ENCODE peak calls at places on chromosome 1, in nine cellular contexts. I is stomach, B is suprapubic skin, Q is sigmoid colon, L is prostate gland, W is GM12878, T is breast epithelium, S is HepG2, Y is transverse colon. C is an unnamed sample.

GRCh38 chr1:93625582-93626327 is 55.9 kb downstream of the BCAR3 start:
- DNase-seq in T (no peak), I (no peak), B (no peak), S (no peak), L (no peak), W (no peak), Y (no peak), Q (peak; percentile 46), C (peak; percentile 99)

GRCh38 chr1:111275079-111275478 is 15.6 kb upstream of the CHIA start:
- DNase-seq in L (no peak), B (peak; percentile 86), T (no peak), Q (peak; percentile 84), S (no peak), I (no peak), W (no peak), Y (peak; percentile 9), C (no peak)

GRCh38 chr1:222310830-222311229 is 237.1 kb downstream of the HHIPL2 start:
- DNase-seq in Y (no peak), I (no peak), W (no peak), T (no peak), L (no peak), B (no peak), Q (no peak), S (no peak), C (no peak)

GRCh38 chr1:229538945-229539344 is 19.6 kb downstream of the ABCB10 start:
- DNase-seq in I (no peak), T (no peak), S (no peak), L (no peak), W (no peak), B (no peak), Q (no peak), Y (no peak), C (no peak)

GRCh38 chr1:29487291-29487690 is 251.0 kb downstream of the PTPRU start:
- DNase-seq in Q (peak; percentile 15), Y (no peak), L (no peak), S (no peak), W (no peak), T (no peak), B (peak; percentile 20), I (no peak), C (no peak)

GRCh38 chr1:19852036-19852435 is 30.2 kb upstream of the OTUD3 start:
- DNase-seq in Y (no peak), T (no peak), L (no peak), W (no peak), Q (no peak), I (no peak), B (no peak), S (no peak), C (no peak)

GRCh38 chr1:32496127-32496526 is 31.3 kb downstream of the ZBTB8B start:
- DNase-seq in Y (no peak), S (no peak), B (no peak), Q (no peak), L (peak; percentile 19), T (no peak), W (no peak), I (no peak), C (peak; percentile 74)

GRCh38 chr1:43549921-43550597 is 19.4 kb downstream of the PTPRF start:
- DNase-seq in B (peak; percentile 89), Y (peak; percentile 92), L (peak; percentile 96), Q (peak; percentile 74), W (no peak), S (no peak), T (peak; percentile 97), I (peak; percentile 95), C (no peak)

GRCh38 chr1:44675186-44675585 is 672 bp downstream of the ARMH1 start:
- DNase-seq in L (no peak), Q (no peak), Y (no peak), B (no peak), I (no peak), W (no peak), T (peak; percentile 25), S (no peak), C (no peak)

GRCh38 chr1:44674113-44675000 is at the start of the genes ARMH1 and TMEM53:
- DNase-seq in T (peak; percentile 99), Q (peak; percentile 100), I (peak; percentile 99), S (peak; percentile 98), Y (peak; percentile 99), B (peak; percentile 99), W (peak; percentile 95), L (peak; percentile 100), C (peak; percentile 99)

GRCh38 chr1:44672956-44673674 is 1.2 kb downstream of the TMEM53 start:
- DNase-seq in Y (no peak), W (no peak), T (peak; percentile 47), B (no peak), L (no peak), S (no peak), I (no peak), Q (no peak), C (no peak)

GRCh38 chr1:44672254-44672955 is 1.9 kb downstream of the TMEM53 start:
- DNase-seq in I (no peak), B (no peak), Q (no peak), L (no peak), S (no peak), T (peak; percentile 49), Y (no peak), W (peak; percentile 71), C (peak; percentile 75)

DNA sequence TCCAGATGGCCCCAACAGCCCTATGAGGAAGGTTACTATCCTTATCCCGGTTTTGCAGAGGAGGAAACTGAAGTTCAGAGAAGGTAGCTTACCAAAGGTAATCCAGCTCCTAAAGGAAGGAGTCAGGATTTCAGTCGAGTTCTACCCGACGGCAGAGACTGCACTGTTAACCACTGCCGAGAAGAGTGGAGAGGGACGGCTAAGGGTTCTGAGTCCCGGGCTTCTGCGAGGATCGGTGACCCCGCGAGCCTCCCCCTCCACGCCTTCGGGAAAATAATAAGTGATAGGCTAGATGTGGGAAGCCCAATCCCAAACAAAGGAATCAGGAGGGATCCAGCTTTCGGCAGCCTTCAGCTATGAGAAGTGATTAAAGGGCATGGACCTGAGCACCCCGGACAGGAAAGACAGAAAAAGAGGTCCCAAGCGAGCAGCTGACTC is 587 bp downstream of the TMEM53 start:
- DNase-seq in Q (no peak), B (no peak), T (no peak), I (no peak), W (no peak), Y (no peak), L (no peak), S (no peak), C (no peak)
- TF ChIP-seq POLR2AphosphoS5 in Q (peak; percentile 47), B (no peak), T (no peak), I (no peak), W (no peak), Y (no peak), L (no peak), S (no peak), C (no peak)

DNA sequence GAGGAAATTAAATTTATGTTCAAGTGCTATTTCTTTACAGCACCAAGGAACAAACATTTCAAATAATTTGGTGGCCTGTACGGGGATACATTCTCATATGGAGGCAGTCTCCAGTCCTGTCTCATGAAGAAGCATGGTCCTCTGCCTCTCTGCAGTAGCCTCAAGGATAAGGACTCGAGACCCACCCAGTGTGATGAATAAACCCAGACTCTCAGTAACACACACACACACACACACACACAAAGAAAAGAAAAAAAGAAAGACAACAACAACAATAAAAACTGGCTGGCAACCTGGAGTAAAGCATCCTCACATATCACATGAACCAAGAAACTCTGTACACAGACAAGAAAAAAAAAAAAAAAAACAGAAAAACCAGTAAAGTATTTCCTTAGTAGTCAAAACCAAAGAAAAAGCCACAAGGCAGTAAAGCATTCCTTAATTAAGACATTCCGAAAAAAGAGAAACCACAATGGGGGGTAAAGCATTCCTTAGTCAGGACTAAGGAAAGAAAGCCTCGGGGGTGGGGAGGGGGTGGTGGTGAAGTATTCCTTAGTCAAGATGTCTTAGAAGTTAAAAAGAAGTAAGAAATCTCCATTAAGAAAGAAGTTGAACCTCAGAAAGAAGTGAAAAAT is 28.4 kb upstream of the FMO1 start:
- DNase-seq in I (no peak), Q (no peak), Y (no peak), L (no peak), S (no peak), W (no peak), T (no peak), B (no peak), C (no peak)
- TF ChIP-seq POLR2AphosphoS5 in I (no peak), Q (no peak), Y (no peak), L (no peak), S (no peak), W (no peak), T (no peak), B (no peak), C (no peak)

DNA sequence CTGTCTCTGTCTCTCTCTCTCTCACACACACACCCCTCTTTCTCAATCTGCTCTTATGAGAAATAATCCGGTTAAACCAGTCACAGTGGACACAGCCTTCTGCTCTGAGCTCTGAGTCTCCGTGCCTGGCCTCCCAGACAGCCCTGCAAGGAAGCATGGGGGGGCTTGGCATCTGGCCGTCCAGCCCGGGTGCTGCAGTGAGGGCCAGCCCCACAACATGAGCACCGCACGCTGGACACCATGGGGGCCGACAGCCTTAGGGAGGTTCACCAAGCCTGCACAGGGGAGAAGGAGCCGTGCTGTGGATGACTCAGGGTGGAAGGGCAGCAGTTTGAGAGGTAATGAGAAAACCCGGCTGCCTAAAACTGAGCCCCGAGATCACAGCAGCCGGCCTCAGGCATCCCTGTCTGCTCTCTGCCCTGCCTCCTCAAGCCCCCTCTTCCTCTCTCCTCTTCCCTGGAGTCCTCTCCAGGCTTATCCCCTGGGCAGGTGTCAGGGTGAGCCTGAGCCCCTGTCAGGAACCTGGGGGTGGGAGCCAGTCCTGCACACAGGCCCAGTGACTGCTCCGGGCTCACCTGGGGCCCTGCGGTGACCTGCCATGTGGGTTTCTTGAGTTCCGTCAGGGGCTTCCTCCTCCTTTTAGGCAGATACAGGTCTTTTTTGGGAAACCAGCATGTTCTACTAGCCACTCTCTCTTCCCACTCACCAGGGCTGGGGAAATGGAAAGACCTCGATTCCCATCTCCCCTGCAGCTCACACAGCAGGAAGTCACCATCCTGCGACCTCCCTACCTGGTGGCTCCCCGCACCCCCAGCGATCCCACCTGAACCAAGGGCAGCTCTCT is 92.8 kb downstream of the ITPKB start:
- DNase-seq in Y (no peak), B (no peak), T (no peak), W (no peak), S (no peak), Q (peak; percentile 92), L (peak; percentile 43), I (no peak), C (no peak)
- TF ChIP-seq POLR2AphosphoS5 in Y (no peak), B (no peak), T (no peak), W (no peak), S (no peak), Q (no peak), L (peak; percentile 68), I (no peak), C (no peak)

GRCh38 chr1:11027316-11027715 is 14.9 kb downstream of the TARDBP start:
- DNase-seq in S (no peak), Y (no peak), L (no peak), T (no peak), Q (no peak), B (no peak), I (no peak), W (no peak), C (no peak)

GRCh38 chr1:11026903-11027302 is 14.4 kb downstream of the TARDBP start:
- DNase-seq in Q (no peak), I (no peak), Y (no peak), T (no peak), L (no peak), S (no peak), B (no peak), W (no peak), C (no peak)

GRCh38 chr1:11028018-11028417 is 15.6 kb downstream of the TARDBP start:
- DNase-seq in Q (no peak), S (no peak), I (no peak), L (no peak), T (no peak), B (no peak), Y (no peak), W (no peak), C (no peak)

GRCh38 chr1:11031624-11032262 is 15.3 kb downstream of the MASP2 start:
- DNase-seq in Q (no peak), B (no peak), I (no peak), Y (no peak), S (no peak), T (no peak), L (no peak), W (no peak), C (no peak)

GRCh38 chr1:11030865-11031264 is 16.2 kb downstream of the MASP2 start:
- DNase-seq in S (no peak), Q (no peak), T (no peak), L (no peak), W (no peak), I (no peak), B (no peak), Y (no peak), C (no peak)
- TF ChIP-seq POLR2AphosphoS5 in S (peak; percentile 37), Q (no peak), T (no peak), L (no peak), W (no peak), I (no peak), B (no peak), Y (no peak), C (no peak)